ENCODE peak calls at places on chromosomes 1 and 21, in nine cellular contexts. Y, L, S, N, K, U, E, H and W are unnamed samples. For H3K27me3 and H3K4me1, the result is how much of the 10 kb centered on the place peaks cover.

GRCh38 chr1:59605184-59605583 is 209.6 kb upstream of the HOOK1 start:
- DNase-seq in L (no peak), U (no peak), E (no peak), H (no peak), N (no peak), K (no peak), Y (no peak), S (no peak), W (no peak)

GRCh38 chr1:207227131-207227630 is 94.3 kb upstream of the CD55 start:
- DNase-seq in L (no peak), U (no peak), N (peak), S (no peak), H (no peak), E (no peak), Y (no peak), K (no peak), W (no peak)

GRCh38 chr21:36700961-36701911 is 2.3 kb downstream of the SIM2 start:
- DNase-seq in L (peak), K (no peak), S (no peak), Y (peak), U (no peak), E (no peak), N (no peak), H (no peak), W (no peak)

GRCh38 chr1:150528997-150529396 is 13.4 kb downstream of the FALEC start:
- DNase-seq in K (no peak), H (no peak), N (no peak), S (no peak), Y (no peak), E (peak), L (no peak), U (no peak), W (no peak)

GRCh38 chr1:235835226-235835625 is 31.5 kb downstream of the LYST start:
- DNase-seq in S (peak), U (peak), H (no peak), K (peak), N (no peak), L (no peak), E (no peak), Y (no peak), W (peak)

GRCh38 chr1:159653201-159653600 is 61.2 kb downstream of the CRP start:
- DNase-seq in N (peak), Y (no peak), K (no peak), E (peak), L (no peak), U (no peak), H (no peak), S (no peak), W (no peak)

GRCh38 chr1:212186427-212187207 is 98.6 kb upstream of the PPP2R5A start:
- DNase-seq in L (no peak), S (peak), K (no peak), Y (no peak), H (no peak), E (no peak), N (no peak), U (no peak), W (no peak)

GRCh38 chr1:15152318-15153183 is 996 bp upstream of the TMEM51 start:
- DNase-seq in K (peak), Y (peak), H (peak), N (peak), L (peak), U (peak), S (peak), E (peak), W (peak)

GRCh38 chr1:194658090-194658439 is 1471.7 kb upstream of the B3GALT2 start:
- DNase-seq in U (no peak), H (peak), L (no peak), N (no peak), E (peak), S (no peak), Y (no peak), K (no peak), W (no peak)

GRCh38 chr1:5917591-5918274 is 74.5 kb downstream of the NPHP4 start:
- DNase-seq in N (no peak), K (no peak), L (no peak), S (no peak), Y (no peak), E (no peak), H (no peak), U (no peak), W (no peak)

GRCh38 chr1:241627453-241628329 is 12.5 kb downstream of the CHML start:
- DNase-seq in U (no peak), K (no peak), L (no peak), Y (peak), E (peak), H (peak), N (peak), S (no peak), W (no peak)

DNA sequence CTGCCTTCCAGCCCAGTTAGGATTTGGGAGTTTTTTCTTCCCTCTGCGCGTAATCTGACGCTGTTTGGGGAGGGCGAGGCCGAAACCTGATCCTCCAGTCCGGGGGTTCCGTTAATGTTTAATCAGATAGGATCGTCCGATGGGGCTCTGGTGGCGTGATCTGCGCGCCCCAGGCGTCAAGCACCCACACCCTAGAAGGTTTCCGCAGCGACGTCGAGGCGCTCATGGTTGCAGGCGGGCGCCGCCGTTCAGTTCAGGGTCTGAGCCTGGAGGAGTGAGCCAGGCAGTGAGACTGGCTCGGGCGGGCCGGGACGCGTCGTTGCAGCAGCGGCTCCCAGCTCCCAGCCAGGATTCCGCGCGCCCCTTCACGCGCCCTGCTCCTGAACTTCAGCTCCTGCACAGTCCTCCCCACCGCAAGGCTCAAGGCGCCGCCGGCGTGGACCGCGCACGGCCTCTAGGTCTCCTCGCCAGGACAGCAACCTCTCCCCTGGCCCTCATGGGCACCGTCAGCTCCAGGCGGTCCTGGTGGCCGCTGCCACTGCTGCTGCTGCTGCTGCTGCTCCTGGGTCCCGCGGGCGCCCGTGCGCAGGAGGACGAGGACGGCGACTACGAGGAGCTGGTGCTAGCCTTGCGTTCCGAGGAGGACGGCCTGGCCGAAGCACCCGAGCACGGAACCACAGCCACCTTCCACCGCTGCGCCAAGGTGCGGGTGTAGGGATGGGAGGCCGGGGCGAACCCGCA is at the start of gene PCSK9:
- DNase-seq in U (no peak), E (peak), H (peak), S (no peak), K (no peak), Y (peak), N (no peak), L (peak), W (no peak)
- H3K27me3 ChIP-seq in U (half or more), E (under half), H (under half), S (under half), K (under half), Y (under half), N (half or more), L (under half), W (under half)

DNA sequence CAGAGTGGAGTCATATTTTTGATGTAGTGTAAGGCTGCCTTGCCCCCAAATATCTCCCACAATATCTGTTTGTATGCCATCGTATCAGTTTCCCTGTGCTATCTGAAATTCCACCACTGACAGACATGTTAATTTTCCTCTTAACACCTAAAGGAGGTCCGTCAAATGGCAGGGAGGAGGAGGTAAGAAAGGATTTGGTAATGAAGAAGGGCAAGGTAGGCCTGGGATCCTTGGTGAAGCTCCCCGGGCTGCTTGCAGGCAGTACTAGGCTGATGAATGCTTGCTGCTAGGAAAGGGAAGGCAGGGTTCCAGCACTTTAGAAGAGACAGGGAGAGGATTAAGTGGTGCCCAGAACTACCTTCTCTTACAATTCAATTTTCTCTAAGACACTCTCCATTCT is 402.4 kb upstream of the ZP4 start:
- DNase-seq in E (no peak), L (no peak), Y (no peak), N (no peak), H (no peak), S (no peak), K (no peak), U (no peak), W (no peak)
- H3K4me1 ChIP-seq in E (under half), L (under half), Y (under half), N (under half), H (under half), S (under half), K (under half), U (under half), W (under half)

DNA sequence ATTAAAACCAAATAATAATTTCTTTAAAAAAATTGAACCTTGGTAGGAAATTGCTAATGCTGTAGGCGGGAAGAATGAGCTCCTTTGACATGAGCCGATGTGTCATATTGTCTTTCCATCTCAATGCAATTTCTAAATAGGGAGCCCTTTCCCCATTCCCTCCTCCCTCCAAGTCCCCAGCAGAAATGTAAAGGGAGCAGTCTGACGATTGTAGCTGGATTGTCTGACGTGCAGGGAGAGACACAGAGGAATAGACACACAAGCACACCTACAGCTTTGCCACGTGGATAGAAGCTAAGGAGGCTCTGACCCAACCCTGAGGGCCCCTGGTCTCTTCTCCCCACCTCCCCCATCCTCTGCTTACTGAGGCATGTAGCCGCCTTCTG is 3.6 kb upstream of the SYT6 start:
- DNase-seq in S (no peak), K (no peak), L (no peak), H (no peak), N (no peak), E (no peak), Y (no peak), U (no peak), W (no peak)
- H3K27me3 ChIP-seq in S (under half), K (under half), L (under half), H (half or more), N (under half), E (half or more), Y (half or more), U (under half), W (under half)

GRCh38 chr1:75394386-75395139 is 216.4 kb downstream of the SLC44A5 start:
- DNase-seq in N (no peak), L (no peak), K (no peak), Y (no peak), U (no peak), E (no peak), S (no peak), H (no peak), W (no peak)
- H3K4me1 ChIP-seq in N (under half), L (under half), K (under half), Y (under half), U (under half), E (under half), S (under half), H (under half), W (under half)